ENCODE peak calls at places on chromosomes 3 and 15, in eight cellular contexts. W is sigmoid colon, K is heart left ventricle, M is prostate gland, L is body of pancreas, S is suprapubic skin, C is adrenal gland, P is GM12878. N is an unnamed sample.

GRCh38 chr3:195030791-195031321 is 240.1 kb downstream of the XXYLT1 start:
- DNase-seq in W (no peak), K (no peak), C (no peak), P (no peak), M (peak; percentile 73), S (no peak), L (no peak), N (no peak)

GRCh38 chr3:7707192-7707591 is 794.4 kb upstream of the LMCD1 start:
- DNase-seq in K (no peak), C (no peak), L (no peak), S (no peak), M (no peak), P (no peak), W (no peak), N (no peak)

GRCh38 chr15:45183511-45183910 is 4.3 kb downstream of the SHF start:
- DNase-seq in W (no peak), P (no peak), M (no peak), C (no peak), L (no peak), S (no peak), K (no peak), N (no peak)

GRCh38 chr3:136860541-136860940 is 1.5 kb upstream of the NCK1 start:
- DNase-seq in L (no peak), C (no peak), W (no peak), M (no peak), P (no peak), S (no peak), K (no peak), N (no peak)

GRCh38 chr15:39142500-39142899 is 438.4 kb upstream of the THBS1 start:
- DNase-seq in L (no peak), W (no peak), K (no peak), P (no peak), C (no peak), M (no peak), S (no peak), N (no peak)

GRCh38 chr3:124886168-124887051 is 755 bp downstream of the ITGB5 start:
- DNase-seq in M (peak; percentile 62), K (peak; percentile 43), L (peak; percentile 71), C (peak; percentile 59), S (peak; percentile 72), W (peak; percentile 75), P (no peak), N (peak; percentile 55)

GRCh38 chr3:64454179-64454578 is 228.9 kb upstream of the PRICKLE2 start:
- DNase-seq in K (no peak), S (no peak), M (no peak), L (no peak), P (no peak), W (no peak), C (no peak), N (no peak)

GRCh38 chr15:39127151-39127815 is 453.6 kb upstream of the THBS1 start:
- DNase-seq in C (no peak), L (no peak), K (no peak), M (no peak), W (no peak), P (no peak), S (no peak), N (no peak)

GRCh38 chr15:70597056-70597603 is 166.2 kb downstream of the UACA start:
- DNase-seq in S (no peak), K (no peak), L (no peak), P (no peak), M (no peak), W (no peak), C (no peak), N (no peak)

GRCh38 chr15:40368701-40369473 is 10.9 kb downstream of the DISP2 start:
- DNase-seq in K (no peak), C (no peak), P (no peak), M (no peak), S (no peak), L (no peak), W (no peak), N (no peak)

GRCh38 chr3:134357914-134358811 is 16.1 kb downstream of the AMOTL2 start:
- DNase-seq in K (no peak), P (no peak), W (peak; percentile 81), L (peak; percentile 49), S (peak; percentile 65), M (peak; percentile 53), C (no peak), N (peak; percentile 91)

GRCh38 chr3:142031575-142031974 is 117.8 kb downstream of the TFDP2 start:
- DNase-seq in W (no peak), S (no peak), K (no peak), C (no peak), M (no peak), L (no peak), P (no peak), N (no peak)

GRCh38 chr15:23437146-23437545 is 9.9 kb downstream of the GOLGA6L2 start:
- DNase-seq in C (no peak), W (no peak), M (no peak), K (no peak), P (no peak), S (no peak), L (no peak), N (no peak)

GRCh38 chr15:77840962-77841361 is 208.2 kb upstream of the LINGO1 start:
- DNase-seq in M (no peak), S (peak; percentile 24), L (no peak), K (no peak), C (no peak), W (no peak), P (no peak), N (no peak)

GRCh38 chr3:4794331-4794730 is 184.9 kb upstream of the BHLHE40 start:
- DNase-seq in C (no peak), K (no peak), S (no peak), L (no peak), W (no peak), M (no peak), P (no peak), N (no peak)

GRCh38 chr15:68608206-68608843 is 29.5 kb downstream of the CORO2B start:
- DNase-seq in S (no peak), P (no peak), M (no peak), L (peak; percentile 63), C (peak; percentile 28), K (peak; percentile 81), W (peak; percentile 92), N (peak; percentile 34)

GRCh38 chr3:68876112-68876713 is 56.1 kb downstream of the TAFA4 start:
- DNase-seq in M (peak; percentile 17), P (peak; percentile 17), S (no peak), C (peak; percentile 30), W (no peak), L (peak; percentile 31), K (no peak), N (no peak)

GRCh38 chr15:28123408-28124023 is 24.4 kb upstream of the OCA2 start:
- DNase-seq in W (no peak), K (peak; percentile 56), C (peak; percentile 69), P (no peak), S (no peak), L (peak; percentile 85), M (peak; percentile 89), N (peak; percentile 84)

GRCh38 chr3:53109190-53109589 is 21.0 kb downstream of the RFT1 start:
- DNase-seq in C (no peak), L (no peak), S (no peak), K (no peak), M (no peak), W (no peak), P (no peak), N (no peak)

GRCh38 chr3:172135766-172136729 is 96.7 kb downstream of the FNDC3B start:
- DNase-seq in W (no peak), C (peak; percentile 14), K (no peak), L (no peak), M (no peak), S (no peak), P (no peak), N (no peak)

GRCh38 chr3:72258366-72258765 is 473.4 kb upstream of the PROK2 start:
- DNase-seq in M (no peak), P (no peak), C (no peak), L (no peak), W (no peak), S (no peak), K (no peak), N (no peak)

GRCh38 chr3:23949784-23950183 is 4.7 kb downstream of the NR1D2 start:
- DNase-seq in C (no peak), S (no peak), K (peak; percentile 54), W (no peak), L (peak; percentile 60), P (peak; percentile 64), M (no peak), N (no peak)

GRCh38 chr3:180646187-180646790 is 33.0 kb downstream of the CCDC39 start:
- DNase-seq in L (no peak), K (no peak), C (no peak), P (no peak), W (no peak), M (no peak), S (no peak), N (no peak)

GRCh38 chr15:80636675-80637074 is 58.4 kb upstream of the ABHD17C start:
- DNase-seq in K (peak; percentile 31), P (no peak), W (no peak), L (no peak), M (peak; percentile 53), S (no peak), C (no peak), N (no peak)

GRCh38 chr3:13895155-13896105 is 15.6 kb upstream of the WNT7A start:
- DNase-seq in C (peak; percentile 92), W (peak; percentile 97), L (peak; percentile 96), S (peak; percentile 97), K (peak; percentile 94), M (peak; percentile 93), P (peak; percentile 47), N (peak; percentile 96)
- TF ChIP-seq POLR2A in C (no peak), W (no peak), L (no peak), S (peak; percentile 43), K (peak; percentile 18), M (peak; percentile 87), P (no peak), N (peak; percentile 60)

DNA sequence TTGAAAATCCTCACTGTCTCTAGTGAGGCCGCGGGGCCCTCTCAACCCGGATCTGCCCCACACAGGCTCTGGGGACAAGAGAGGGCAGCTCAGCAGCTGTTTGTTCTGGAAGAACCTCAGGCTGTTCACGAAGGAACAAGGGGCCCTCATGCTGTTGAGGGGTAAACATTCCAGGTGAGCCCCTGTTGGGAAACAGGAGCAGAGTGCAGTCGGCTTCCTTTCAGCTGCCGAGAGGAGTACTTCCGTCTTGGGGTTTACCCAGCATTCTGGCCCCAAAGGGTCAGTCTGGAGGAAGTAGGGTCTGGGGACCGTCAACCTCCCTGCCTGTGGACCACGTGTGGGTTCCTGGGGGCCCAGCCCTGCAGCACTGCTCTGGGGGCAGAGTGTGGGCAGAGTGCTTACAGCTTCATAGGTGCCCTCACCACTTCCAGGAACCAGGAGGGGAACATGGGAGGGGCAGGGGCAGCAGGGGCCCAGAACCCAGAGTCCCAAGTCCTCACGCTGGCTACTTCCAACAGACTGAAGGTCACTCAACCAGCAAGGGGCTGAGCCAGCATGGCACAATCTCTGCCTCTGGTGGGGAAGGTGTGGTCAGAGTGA is 49.2 kb upstream of the CTSH start:
- DNase-seq in S (no peak), L (no peak), P (no peak), M (no peak), W (no peak), C (no peak), K (no peak), N (no peak)
- H3K4me1 ChIP-seq in S (peaks cover 30% of the 10 kb centered on the region), L (peaks cover 3% of the 10 kb centered on the region), P (peaks cover 15% of the 10 kb centered on the region), M (peaks cover 6% of the 10 kb centered on the region), W (peaks cover 23% of the 10 kb centered on the region), C (peaks cover 16% of the 10 kb centered on the region), K (peaks cover 2% of the 10 kb centered on the region), N (no peaks in the 10 kb centered on the region)

GRCh38 chr3:182837855-182838454 is 44.7 kb downstream of the ATP11B start:
- DNase-seq in P (no peak), L (no peak), W (no peak), S (no peak), K (no peak), C (no peak), M (no peak), N (no peak)
- TF ChIP-seq CTCF in P (no peak), L (peak; percentile 50), W (peak; percentile 32), S (peak; percentile 9), K (peak; percentile 61), C (peak; percentile 18), M (peak; percentile 50), N (no peak)

GRCh38 chr3:60956729-60957128 is 294.5 kb downstream of the FHIT start:
- DNase-seq in L (no peak), C (no peak), P (no peak), S (no peak), K (no peak), M (no peak), W (no peak), N (no peak)
- TF ChIP-seq POLR2A in L (no peak), C (no peak), P (no peak), S (no peak), K (no peak), M (no peak), W (no peak), N (no peak)

N was measured in breast epithelium.